ENCODE peak calls at places on chromosomes 3 and 15, in four cellular contexts. One of them, this sample, is unnamed.

GRCh38 chr3:170815340-170815739 is 54.7 kb downstream of the RPL22L1 start:
- DNase-seq in fibroblast of mammary gland: no peak
- DNase-seq in osteocyte: no peak
- DNase-seq in omental fat pad: no peak
- DNase-seq in this sample: no peak

GRCh38 chr3:71131385-71131871 is 452.1 kb downstream of the FOXP1 start:
- DNase-seq in osteocyte: no peak
- DNase-seq in fibroblast of mammary gland: no peak
- DNase-seq in omental fat pad: no peak
- DNase-seq in this sample: no peak

GRCh38 chr3:189424922-189425321 is 206.3 kb upstream of the TP63 start:
- DNase-seq in fibroblast of mammary gland: no peak
- DNase-seq in osteocyte: no peak
- DNase-seq in omental fat pad: no peak
- DNase-seq in this sample: no peak

GRCh38 chr3:153443961-153444360 is 281.9 kb downstream of the RAP2B start:
- DNase-seq in omental fat pad: no peak
- DNase-seq in osteocyte: no peak
- DNase-seq in fibroblast of mammary gland: peak; percentile 32
- DNase-seq in this sample: no peak

GRCh38 chr15:101203607-101204006 is 48.2 kb downstream of the CHSY1 start:
- DNase-seq in omental fat pad: no peak
- DNase-seq in fibroblast of mammary gland: peak; percentile 31
- DNase-seq in osteocyte: no peak
- DNase-seq in this sample: no peak

GRCh38 chr3:186882881-186883685 is 40.6 kb downstream of the ADIPOQ start:
- DNase-seq in omental fat pad: no peak
- DNase-seq in osteocyte: no peak
- DNase-seq in fibroblast of mammary gland: peak; percentile 86
- DNase-seq in this sample: no peak

GRCh38 chr3:5026046-5026362 is 46.8 kb downstream of the BHLHE40 start:
- DNase-seq in omental fat pad: no peak
- DNase-seq in fibroblast of mammary gland: no peak
- DNase-seq in osteocyte: no peak
- DNase-seq in this sample: no peak

GRCh38 chr3:8328971-8329370 is 172.7 kb upstream of the LMCD1 start:
- DNase-seq in osteocyte: no peak
- DNase-seq in omental fat pad: no peak
- DNase-seq in fibroblast of mammary gland: no peak
- DNase-seq in this sample: no peak

GRCh38 chr15:48693474-48693873 is 48.0 kb upstream of the FBN1 start:
- DNase-seq in fibroblast of mammary gland: peak; percentile 64
- DNase-seq in osteocyte: no peak
- DNase-seq in omental fat pad: no peak
- DNase-seq in this sample: no peak

GRCh38 chr3:136624894-136625815 is 127.0 kb downstream of the STAG1 start:
- DNase-seq in omental fat pad: no peak
- DNase-seq in fibroblast of mammary gland: no peak
- DNase-seq in osteocyte: no peak
- DNase-seq in this sample: no peak

GRCh38 chr15:46442196-46442595 is 807.4 kb downstream of the SQOR start:
- DNase-seq in fibroblast of mammary gland: peak; percentile 11
- DNase-seq in osteocyte: no peak
- DNase-seq in omental fat pad: no peak
- DNase-seq in this sample: no peak

GRCh38 chr3:39144748-39145380 is 8.5 kb downstream of the CSRNP1 start:
- DNase-seq in osteocyte: no peak
- DNase-seq in fibroblast of mammary gland: no peak
- DNase-seq in omental fat pad: no peak
- DNase-seq in this sample: no peak

GRCh38 chr3:39147711-39148115 is 5.7 kb downstream of the CSRNP1 start:
- DNase-seq in osteocyte: no peak
- DNase-seq in fibroblast of mammary gland: peak; percentile 51
- DNase-seq in omental fat pad: no peak
- DNase-seq in this sample: no peak

GRCh38 chr3:39146611-39147373 is 6.6 kb downstream of the CSRNP1 start:
- DNase-seq in omental fat pad: peak; percentile 79
- DNase-seq in osteocyte: peak; percentile 90
- DNase-seq in fibroblast of mammary gland: peak; percentile 98
- DNase-seq in this sample: no peak

GRCh38 chr3:39147374-39147709 is 6.0 kb downstream of the CSRNP1 start:
- DNase-seq in fibroblast of mammary gland: no peak
- DNase-seq in osteocyte: no peak
- DNase-seq in omental fat pad: no peak
- DNase-seq in this sample: no peak

DNA sequence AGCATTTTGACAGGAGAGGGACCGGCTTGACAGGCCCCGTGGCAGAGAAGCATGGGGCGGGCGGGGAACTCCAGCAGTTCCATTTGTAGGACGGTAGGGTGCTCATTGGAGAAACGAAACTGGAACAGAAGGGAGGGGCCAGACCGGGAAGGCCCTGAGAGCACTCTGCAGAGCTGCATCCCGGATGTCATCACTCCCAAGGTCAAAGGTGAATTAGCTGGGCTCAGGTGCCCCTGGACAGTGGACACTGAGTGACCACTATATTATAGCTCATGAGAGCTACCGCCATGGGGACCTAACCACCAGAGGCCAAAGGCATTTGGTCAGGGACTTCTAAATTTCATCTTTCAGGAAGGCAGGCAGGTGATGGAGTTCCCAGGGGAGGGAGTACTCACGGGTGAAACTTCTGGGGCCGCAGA is 7.3 kb downstream of the CSRNP1 start:
- DNase-seq in osteocyte: no peak
- DNase-seq in fibroblast of mammary gland: peak; percentile 35
- DNase-seq in omental fat pad: no peak
- DNase-seq in this sample: no peak
- TF ChIP-seq CTCF in osteocyte: no peak
- TF ChIP-seq CTCF in fibroblast of mammary gland: no peak
- TF ChIP-seq CTCF in omental fat pad: no peak
- TF ChIP-seq CTCF in this sample: no peak

DNA sequence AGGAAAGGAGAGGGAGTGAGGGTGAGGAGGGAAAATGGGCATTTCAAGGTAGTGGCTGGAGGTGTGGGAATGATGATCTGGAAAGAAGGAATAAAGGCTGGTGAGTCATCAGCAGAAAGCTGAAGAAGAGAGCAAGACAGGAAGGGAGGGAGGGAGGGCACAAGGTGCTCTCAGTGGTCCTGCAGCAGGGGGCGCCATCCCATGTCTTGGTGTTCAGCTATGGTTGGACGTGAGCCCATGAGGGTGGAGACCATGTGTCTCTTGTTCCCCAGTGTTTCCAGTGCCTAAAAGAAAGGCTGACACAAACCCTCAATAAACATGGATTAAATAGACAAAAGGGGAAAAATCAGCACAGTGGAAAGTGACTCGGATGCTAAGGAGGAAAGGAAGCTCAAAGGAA is 228.5 kb downstream of the NTRK3 start:
- DNase-seq in omental fat pad: no peak
- DNase-seq in fibroblast of mammary gland: peak; percentile 1
- DNase-seq in osteocyte: no peak
- DNase-seq in this sample: no peak
- TF ChIP-seq CTCF in omental fat pad: no peak
- TF ChIP-seq CTCF in fibroblast of mammary gland: no peak
- TF ChIP-seq CTCF in osteocyte: no peak
- TF ChIP-seq CTCF in this sample: no peak

DNA sequence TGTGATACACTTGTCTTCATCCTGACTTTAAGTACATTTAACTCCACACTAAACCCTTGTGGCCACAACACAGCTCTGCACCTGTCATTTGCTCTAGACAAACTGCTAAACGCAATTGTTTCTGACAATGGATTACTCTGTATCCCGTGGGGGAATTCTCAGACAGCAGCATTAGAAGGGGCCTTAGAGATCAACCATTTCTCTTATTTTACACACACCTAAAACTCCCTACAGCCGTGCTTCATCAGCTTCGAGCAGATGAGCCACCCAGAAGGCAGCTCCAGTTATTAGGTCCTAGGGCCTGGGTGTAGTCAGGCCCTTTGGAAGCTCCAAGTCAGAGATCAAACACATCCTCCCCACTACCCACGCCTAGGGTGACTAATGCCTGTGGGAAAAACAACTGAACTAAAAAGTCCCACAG is 1.3 kb upstream of the IL12A start:
- DNase-seq in fibroblast of mammary gland: peak; percentile 89
- DNase-seq in omental fat pad: no peak
- DNase-seq in osteocyte: no peak
- DNase-seq in this sample: no peak
- TF ChIP-seq CTCF in fibroblast of mammary gland: peak; percentile 30
- TF ChIP-seq CTCF in omental fat pad: no peak
- TF ChIP-seq CTCF in osteocyte: peak; percentile 19
- TF ChIP-seq CTCF in this sample: no peak

DNA sequence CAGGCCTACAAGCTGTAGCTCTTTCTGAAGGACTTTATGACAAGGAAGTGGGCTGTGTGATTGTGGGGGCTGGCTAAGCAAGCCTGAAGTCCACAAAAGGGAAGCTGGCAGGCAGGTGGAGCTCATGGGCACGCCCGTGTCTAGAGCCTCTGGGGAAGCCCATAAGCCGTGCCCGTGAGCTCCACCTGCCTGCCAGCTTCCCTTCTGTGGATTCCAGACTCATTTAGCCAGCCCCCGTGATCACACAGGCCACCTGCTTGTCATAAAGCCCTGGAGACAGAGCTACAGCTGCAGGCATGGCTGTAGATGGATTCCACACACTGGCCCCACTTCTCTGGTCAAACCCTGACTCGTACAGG is 15.2 kb downstream of the EFCC1 start:
- DNase-seq in osteocyte: no peak
- DNase-seq in omental fat pad: no peak
- DNase-seq in fibroblast of mammary gland: no peak
- DNase-seq in this sample: no peak
- TF ChIP-seq CTCF in osteocyte: no peak
- TF ChIP-seq CTCF in omental fat pad: no peak
- TF ChIP-seq CTCF in fibroblast of mammary gland: no peak
- TF ChIP-seq CTCF in this sample: no peak

GRCh38 chr3:155753038-155753647 is 8.3 kb upstream of the PLCH1 start:
- DNase-seq in osteocyte: no peak
- DNase-seq in fibroblast of mammary gland: peak; percentile 51
- DNase-seq in omental fat pad: no peak
- DNase-seq in this sample: no peak
- TF ChIP-seq CTCF in osteocyte: peak; percentile 58
- TF ChIP-seq CTCF in fibroblast of mammary gland: peak; percentile 54
- TF ChIP-seq CTCF in omental fat pad: no peak
- TF ChIP-seq CTCF in this sample: no peak

DNA sequence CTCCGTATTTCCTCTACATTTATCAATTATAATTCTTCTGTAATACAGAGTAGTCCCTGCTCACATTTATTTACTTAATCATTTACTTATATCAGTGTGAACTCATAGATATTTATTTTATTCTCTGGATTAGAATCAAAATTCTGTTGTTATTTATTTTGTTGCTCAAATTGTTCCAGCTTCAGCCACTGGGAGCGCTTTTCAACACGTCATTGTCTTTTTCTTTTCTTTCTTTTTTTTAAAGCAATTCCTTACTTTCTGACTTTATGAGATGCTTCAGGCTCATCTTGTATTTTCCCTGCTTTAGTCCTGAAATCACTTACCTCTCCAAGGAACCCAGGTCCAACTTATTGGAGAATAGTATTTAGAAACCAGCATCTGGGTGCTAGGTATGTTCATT is 53.4 kb downstream of the GLCE start:
- DNase-seq in fibroblast of mammary gland: no peak
- DNase-seq in osteocyte: no peak
- DNase-seq in omental fat pad: no peak
- DNase-seq in this sample: no peak
- TF ChIP-seq CTCF in fibroblast of mammary gland: no peak
- TF ChIP-seq CTCF in osteocyte: peak; percentile 7
- TF ChIP-seq CTCF in omental fat pad: no peak
- TF ChIP-seq CTCF in this sample: no peak

GRCh38 chr3:14823910-14824629 is 5.3 kb downstream of the FGD5 start:
- DNase-seq in osteocyte: no peak
- DNase-seq in fibroblast of mammary gland: no peak
- DNase-seq in omental fat pad: no peak
- DNase-seq in this sample: no peak

GRCh38 chr3:14822134-14822533 is 3.4 kb downstream of the FGD5 start:
- DNase-seq in fibroblast of mammary gland: no peak
- DNase-seq in osteocyte: no peak
- DNase-seq in omental fat pad: no peak
- DNase-seq in this sample: no peak

GRCh38 chr3:14822875-14823807 is 4.4 kb downstream of the FGD5 start:
- DNase-seq in fibroblast of mammary gland: peak; percentile 10
- DNase-seq in omental fat pad: no peak
- DNase-seq in osteocyte: no peak
- DNase-seq in this sample: no peak

GRCh38 chr3:14826069-14826468 is 7.3 kb downstream of the FGD5 start:
- DNase-seq in fibroblast of mammary gland: no peak
- DNase-seq in omental fat pad: no peak
- DNase-seq in osteocyte: no peak
- DNase-seq in this sample: no peak

DNA sequence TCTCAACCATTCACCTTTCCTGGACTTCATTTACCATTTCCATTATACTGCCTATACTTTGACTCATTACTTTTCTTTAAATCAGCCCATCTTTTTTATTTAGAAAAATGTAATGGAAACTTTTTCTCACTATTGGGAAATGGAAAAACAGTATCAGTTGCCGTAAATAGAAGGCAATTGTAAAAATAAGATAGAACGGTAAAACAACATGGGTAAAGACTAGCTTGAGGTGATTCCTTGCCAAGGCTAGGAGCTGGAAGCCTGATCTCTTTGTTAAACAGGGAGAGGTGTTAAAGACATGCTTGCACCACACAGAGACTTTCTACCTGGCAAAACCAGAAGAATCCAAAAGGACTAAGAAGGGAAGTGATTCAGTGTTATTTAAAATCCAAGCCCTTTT is 5.9 kb downstream of the FGD5 start:
- DNase-seq in osteocyte: no peak
- DNase-seq in omental fat pad: no peak
- DNase-seq in fibroblast of mammary gland: no peak
- DNase-seq in this sample: no peak
- TF ChIP-seq CTCF in osteocyte: no peak
- TF ChIP-seq CTCF in omental fat pad: no peak
- TF ChIP-seq CTCF in fibroblast of mammary gland: no peak
- TF ChIP-seq CTCF in this sample: no peak

DNA sequence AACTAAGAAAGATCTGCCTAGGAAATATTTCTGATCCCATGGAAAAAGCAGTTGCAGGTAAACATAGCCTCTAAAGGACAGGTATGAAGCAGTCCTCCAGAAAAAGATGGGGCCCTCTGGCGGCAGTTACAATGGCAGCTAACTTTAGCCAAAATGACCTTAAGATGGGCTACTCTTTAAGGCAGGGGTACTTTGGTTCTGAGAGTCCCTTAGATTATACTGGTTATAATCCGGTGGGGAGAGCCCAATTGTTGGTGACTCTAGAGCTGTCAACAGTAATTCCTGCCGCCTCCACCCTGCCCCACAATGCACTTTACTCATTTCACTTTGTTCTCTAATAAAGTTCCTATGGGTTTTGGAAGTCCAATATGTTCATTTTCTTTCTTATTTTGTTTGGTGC is 412.8 kb upstream of the WNT5A start:
- DNase-seq in fibroblast of mammary gland: no peak
- DNase-seq in omental fat pad: no peak
- DNase-seq in osteocyte: no peak
- DNase-seq in this sample: no peak
- TF ChIP-seq CTCF in fibroblast of mammary gland: peak; percentile 3
- TF ChIP-seq CTCF in omental fat pad: no peak
- TF ChIP-seq CTCF in osteocyte: peak; percentile 50
- TF ChIP-seq CTCF in this sample: no peak

This sample was measured in mesothelial cell of epicardium.